ENCODE peak calls at places on chromosomes 4 and X, in ten cellular contexts. L is cardiac muscle cell; T is stimulated activated CD4-positive, alpha-beta T cell treated with anti-CD3 and anti-CD28 coated beads, TNF-alpha, amount 100 ng/mL, for 48 hours; V is uterus; G is NCI-H1092 treated with DMSO at 0.1 percent for 48 hours; O is AG10803; R is adrenal gland; M is GM03348; W is upper lobe of right lung; Q is Kasumi-1. D is an unnamed sample.

GRCh38 chr4:185467101-185467500 is 4.4 kb downstream of the CCDC110 start:
- DNase-seq in T (no peak), O (no peak), L (no peak), W (no peak), M (no peak), V (no peak), R (no peak), G (no peak), Q (no peak), D (no peak)

GRCh38 chr4:2285665-2286381 is 23.9 kb upstream of the MXD4 start:
- DNase-seq in R (no peak), M (no peak), T (no peak), V (peak), Q (no peak), G (no peak), W (peak), L (no peak), O (no peak), D (no peak)

GRCh38 chr4:14095881-14096280 is 468.4 kb upstream of the BOD1L1 start:
- DNase-seq in R (no peak), M (no peak), Q (no peak), L (no peak), W (no peak), G (no peak), T (no peak), O (no peak), V (no peak), D (no peak)

GRCh38 chr4:41611124-41611838 is 73.3 kb downstream of the LIMCH1 start:
- DNase-seq in R (no peak), O (no peak), G (no peak), V (no peak), L (no peak), T (no peak), Q (no peak), W (no peak), M (no peak), D (no peak)

GRCh38 chr4:42359686-42360085 is 37.6 kb upstream of the SHISA3 start:
- DNase-seq in Q (no peak), G (no peak), M (peak), T (no peak), O (peak), R (no peak), W (no peak), L (no peak), V (no peak), D (peak)

GRCh38 chr4:123562994-123563745 is 166.6 kb downstream of the SPRY1 start:
- DNase-seq in M (no peak), T (no peak), G (no peak), R (no peak), O (no peak), L (no peak), Q (no peak), V (no peak), W (no peak), D (no peak)

GRCh38 chrX:142250502-142250901 is 45.4 kb upstream of the MAGEC2 start:
- DNase-seq in L (no peak), M (no peak), W (no peak), O (no peak), V (no peak), Q (no peak), T (no peak), G (no peak), R (no peak), D (no peak)

GRCh38 chrX:118633530-118633929 is 93.9 kb upstream of the IL13RA1 start:
- DNase-seq in V (no peak), T (no peak), R (no peak), Q (no peak), W (no peak), L (no peak), O (no peak), M (no peak), G (no peak), D (no peak)